ENCODE peak calls at places on chromosomes 4 and X, in eight cellular contexts. P, I, J, H, O, Y, S and B are unnamed samples.
A peak's percentile ranks its signal among the peaks of the same experiment; 100 is the strongest.

GRCh38 chrX:40734956-40735317 is 405 bp downstream of the MED14 start:
- DNase-seq in I (no peak), O (peak; percentile 45), Y (no peak), P (no peak), J (no peak), S (no peak), H (peak; percentile 36), B (no peak)

GRCh38 chr4:83454626-83455025 is 997 bp downstream of the HELQ start:
- DNase-seq in P (no peak), I (peak; percentile 4), Y (peak; percentile 1), J (no peak), S (no peak), O (no peak), H (peak; percentile 1), B (no peak)

GRCh38 chr4:2366252-2367192 is 51.9 kb downstream of the ZFYVE28 start:
- DNase-seq in P (no peak), I (no peak), H (no peak), O (peak; percentile 20), J (no peak), Y (no peak), S (no peak), B (no peak)

GRCh38 chr4:14888790-14889189 is 113.5 kb upstream of the CPEB2 start:
- DNase-seq in I (no peak), P (no peak), J (no peak), Y (peak; percentile 88), S (no peak), O (peak; percentile 17), H (no peak), B (no peak)

GRCh38 chr4:145934434-145935047 is 4.1 kb downstream of the ZNF827 start:
- DNase-seq in P (no peak), I (no peak), Y (no peak), J (no peak), H (no peak), O (peak; percentile 6), S (no peak), B (no peak)

GRCh38 chrX:78168065-78168464 is 28.6 kb upstream of the TAF9B start:
- DNase-seq in H (no peak), J (no peak), O (peak; percentile 9), P (no peak), S (no peak), Y (peak; percentile 16), I (no peak), B (no peak)

GRCh38 chr4:168408620-168409019 is 71.7 kb downstream of the DDX60L start:
- DNase-seq in P (no peak), Y (peak; percentile 88), I (peak; percentile 37), S (no peak), J (peak; percentile 62), H (peak; percentile 76), O (peak; percentile 94), B (peak; percentile 58)

GRCh38 chr4:109735566-109736454 is 5.9 kb upstream of the PLA2G12A start:
- DNase-seq in Y (no peak), P (no peak), S (no peak), J (no peak), H (no peak), O (no peak), I (no peak), B (no peak)

GRCh38 chr4:8203817-8204216 is 4.7 kb downstream of the SH3TC1 start:
- DNase-seq in H (no peak), O (no peak), J (no peak), S (no peak), Y (no peak), I (no peak), P (no peak), B (no peak)

GRCh38 chr4:8202526-8203375 is 3.7 kb downstream of the SH3TC1 start:
- DNase-seq in S (no peak), P (no peak), Y (no peak), H (no peak), I (no peak), J (no peak), O (no peak), B (no peak)

GRCh38 chr4:8201341-8201781 is 2.3 kb downstream of the SH3TC1 start:
- DNase-seq in J (no peak), Y (no peak), H (no peak), P (no peak), S (no peak), I (no peak), O (no peak), B (no peak)

GRCh38 chr4:8200302-8200975 is 1.3 kb downstream of the SH3TC1 start:
- DNase-seq in P (peak; percentile 78), S (no peak), I (peak; percentile 18), Y (peak; percentile 70), H (no peak), O (no peak), J (peak; percentile 81), B (no peak)

DNA sequence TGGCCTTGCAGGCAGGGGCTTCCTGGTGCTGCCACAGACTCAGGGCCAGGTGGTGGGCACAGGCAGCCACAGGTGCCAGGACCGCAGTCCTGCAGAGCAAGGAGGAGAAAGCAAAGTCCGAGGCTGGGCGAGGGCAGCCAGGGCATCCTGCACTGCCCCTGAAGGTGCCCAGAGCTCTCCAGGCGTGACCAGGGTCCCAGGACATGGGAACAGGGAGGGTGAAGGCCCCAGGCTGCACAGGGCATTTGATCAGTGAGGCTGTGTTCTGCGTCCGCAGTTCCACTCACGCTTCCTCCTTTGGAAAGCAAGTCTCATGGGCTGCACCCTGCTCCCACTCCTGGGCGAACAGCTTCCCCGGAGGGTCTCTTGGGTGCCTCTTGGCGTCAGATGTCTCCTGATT is 3.0 kb downstream of the SH3TC1 start:
- DNase-seq in J (no peak), H (no peak), Y (no peak), O (no peak), S (no peak), P (no peak), I (no peak), B (no peak)
- H3K4me1 ChIP-seq in J (no peaks in the 10 kb centered on the region), H (peaks cover 6% of the 10 kb centered on the region), Y (peaks cover 84% of the 10 kb centered on the region), O (peaks cover 8% of the 10 kb centered on the region), S (peaks cover 57% of the 10 kb centered on the region), P (peaks cover 83% of the 10 kb centered on the region), I (no peaks in the 10 kb centered on the region), B (peaks cover 8% of the 10 kb centered on the region)

GRCh38 chr4:8199594-8200301 is 658 bp downstream of the SH3TC1 start:
- DNase-seq in O (no peak), H (no peak), J (no peak), P (no peak), Y (peak; percentile 65), I (no peak), S (no peak), B (no peak)
- H3K4me3 ChIP-seq in O (peak overlapping the region; percentile 51), H (no peak overlapping the region), J (peak overlapping the region; percentile 63), P (peak overlapping the region; percentile 42), Y (peak overlapping the region; percentile 85), I (no peak overlapping the region), S (peak overlapping the region; percentile 34), B (peak overlapping the region; percentile 48)

GRCh38 chr4:98625920-98626319 is 32.5 kb downstream of the TSPAN5 start:
- DNase-seq in S (no peak), J (no peak), H (no peak), O (peak; percentile 34), P (no peak), Y (peak; percentile 75), I (no peak), B (no peak)
- H3K27ac ChIP-seq in S (peak overlapping the region; percentile 57), J (no peak overlapping the region), H (no peak overlapping the region), O (peak overlapping the region; percentile 70), P (no peak overlapping the region), Y (peak overlapping the region; percentile 66), I (no peak overlapping the region), B (peak overlapping the region; percentile 17)

DNA sequence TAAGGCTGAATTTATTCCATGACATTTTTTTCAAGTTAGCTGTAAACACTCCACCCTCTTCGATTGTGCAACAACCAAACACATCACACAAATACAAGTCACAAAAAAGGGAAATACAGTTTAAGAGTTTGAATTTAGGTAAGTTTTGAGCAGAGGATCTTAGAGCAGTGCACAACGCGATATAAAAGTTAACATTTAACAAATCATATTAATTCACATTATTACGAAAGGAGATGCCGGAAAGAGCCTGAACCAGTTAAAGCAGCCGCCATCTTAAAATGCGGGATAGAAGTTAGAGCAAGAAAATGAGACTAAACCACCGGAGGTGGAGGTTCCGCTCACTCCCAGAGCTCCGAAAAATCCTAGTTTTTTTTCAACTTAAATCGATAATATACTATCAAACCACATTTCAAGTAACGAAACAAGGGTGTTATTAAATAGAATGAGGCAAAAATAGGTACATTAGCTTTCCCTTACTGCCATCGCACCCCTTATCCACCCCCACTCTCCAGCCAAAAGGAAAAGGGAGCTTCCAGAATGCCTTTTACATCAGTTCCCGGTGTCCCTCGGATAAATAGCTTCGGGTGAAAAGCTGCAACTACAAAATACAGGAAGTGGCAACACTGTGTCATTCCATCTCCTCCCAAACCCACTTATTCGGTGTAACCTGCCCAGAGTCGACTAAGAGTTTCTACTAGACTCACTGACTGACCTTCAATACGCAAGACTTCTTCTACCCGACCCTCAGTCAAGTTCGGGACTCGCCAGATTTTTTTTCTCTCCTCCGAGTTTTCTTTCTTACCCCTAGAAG is 1.9 kb downstream of the UBE2D3 start:
- DNase-seq in Y (peak; percentile 83), O (peak; percentile 83), S (no peak), I (peak; percentile 25), P (no peak), J (no peak), H (peak; percentile 81), B (no peak)
- H3K4me1 ChIP-seq in Y (peaks cover 17% of the 10 kb centered on the region), O (peaks cover 45% of the 10 kb centered on the region), S (peaks cover 60% of the 10 kb centered on the region), I (peaks cover 35% of the 10 kb centered on the region), P (peaks cover 56% of the 10 kb centered on the region), J (peaks cover 52% of the 10 kb centered on the region), H (peaks cover 38% of the 10 kb centered on the region), B (peaks cover 8% of the 10 kb centered on the region)

GRCh38 chr4:1246111-1246881 is 2.6 kb downstream of the CTBP1 start:
- DNase-seq in I (no peak), P (peak; percentile 10), Y (peak; percentile 8), J (peak; percentile 55), O (peak; percentile 43), S (no peak), H (no peak), B (peak; percentile 66)
- H3K4me3 ChIP-seq in I (no peak overlapping the region), P (no peak overlapping the region), Y (peak overlapping the region; percentile 17), J (peak overlapping the region; percentile 84), O (peak overlapping the region; percentile 90), S (peak overlapping the region; percentile 64), H (peak overlapping the region; percentile 97), B (peak overlapping the region; percentile 67)